ENCODE peak calls at places on chromosomes 13 and 19, in six cellular contexts. S is fibroblast of lung, U is mesenchymal stem cell, A is astrocyte, G is H9, L is H1. P is an unnamed sample.

GRCh38 chr13:19910336-19911072 is 47.1 kb upstream of the ZMYM5 start:
- DNase-seq in S (no peak), U (peak), A (peak), G (no peak), L (no peak), P (peak)

GRCh38 chr13:34591801-34592454 is 350.1 kb upstream of the NBEA start:
- DNase-seq in S (no peak), U (no peak), A (peak), G (no peak), L (no peak), P (no peak)

GRCh38 chr13:106967391-106967790 is 399.5 kb upstream of the ARGLU1 start:
- DNase-seq in S (no peak), U (no peak), A (no peak), G (no peak), L (no peak), P (no peak)

GRCh38 chr13:94431569-94431968 is 47.9 kb downstream of the DCT start:
- DNase-seq in S (peak), U (no peak), A (no peak), G (no peak), L (no peak), P (peak)

GRCh38 chr13:97125810-97126738 is 96.1 kb upstream of the MBNL2 start:
- DNase-seq in S (no peak), U (no peak), A (peak), G (no peak), L (no peak), P (peak)

GRCh38 chr19:47065242-47065641 is 16.8 kb upstream of the TMEM160 start:
- DNase-seq in S (no peak), U (no peak), A (no peak), G (no peak), L (no peak), P (no peak)

GRCh38 chr13:40589285-40590109 is 76.9 kb downstream of the FOXO1 start:
- DNase-seq in S (peak), U (peak), A (peak), G (no peak), L (no peak), P (no peak)

GRCh38 chr13:63840551-63841421 is 2425.1 kb upstream of the PCDH20 start:
- DNase-seq in S (no peak), U (no peak), A (no peak), G (no peak), L (no peak), P (no peak)

GRCh38 chr19:2250765-2251576 is 1.8 kb downstream of the AMH start:
- DNase-seq in S (no peak), U (no peak), A (no peak), G (no peak), L (no peak), P (no peak)

GRCh38 chr19:30358319-30358718 is 13.9 kb upstream of the ZNF536 start:
- DNase-seq in S (no peak), U (no peak), A (no peak), G (no peak), L (no peak), P (no peak)

GRCh38 chr13:79946556-79946955 is 394.4 kb downstream of the SPRY2 start:
- DNase-seq in S (no peak), U (no peak), A (no peak), G (no peak), L (no peak), P (no peak)

GRCh38 chr13:77489566-77490337 is 45.8 kb upstream of the SCEL start:
- DNase-seq in S (no peak), U (no peak), A (no peak), G (no peak), L (no peak), P (no peak)

GRCh38 chr13:79448413-79448812 is 32.5 kb upstream of the NDFIP2 start:
- DNase-seq in S (no peak), U (peak), A (no peak), G (no peak), L (no peak), P (peak)

GRCh38 chr19:8569066-8569761 is 8.0 kb downstream of the MYO1F start:
- DNase-seq in S (peak), U (peak), A (peak), G (no peak), L (no peak), P (peak)

GRCh38 chr19:2150794-2151338 is 500 bp downstream of the AP3D1 start:
- DNase-seq in S (no peak), U (peak), A (no peak), G (no peak), L (no peak), P (no peak)

GRCh38 chr13:112078879-112079526 is 12.1 kb downstream of the SOX1 start:
- DNase-seq in S (no peak), U (no peak), A (no peak), G (peak), L (no peak), P (no peak)

GRCh38 chr19:932647-933552 is 7.1 kb downstream of the ARID3A start:
- DNase-seq in S (peak), U (peak), A (peak), G (peak), L (no peak), P (peak)

GRCh38 chr19:35357867-35358573 is at the start of gene FFAR3:
- DNase-seq in S (peak), U (peak), A (no peak), G (no peak), L (no peak), P (peak)

GRCh38 chr13:47178090-47178950 is 281.5 kb upstream of the HTR2A start:
- DNase-seq in S (peak), U (no peak), A (no peak), G (no peak), L (no peak), P (no peak)

GRCh38 chr19:40444181-40445005 is at the start of gene SERTAD3:
- DNase-seq in S (peak), U (peak), A (peak), G (peak), L (peak), P (peak)

GRCh38 chr13:101053289-101053688 is 363.0 kb downstream of the NALCN start:
- DNase-seq in S (no peak), U (peak), A (no peak), G (no peak), L (no peak), P (no peak)

GRCh38 chr13:35814573-35814972 is 316.6 kb downstream of the DCLK1 start:
- DNase-seq in S (no peak), U (no peak), A (no peak), G (no peak), L (no peak), P (no peak)

GRCh38 chr13:88068975-88069374 is 397.8 kb downstream of the SLITRK5 start:
- DNase-seq in S (no peak), U (no peak), A (no peak), G (peak), L (peak), P (no peak)

GRCh38 chr19:54677217-54677616 is 14.4 kb downstream of the LILRB4 start:
- DNase-seq in S (no peak), U (no peak), A (no peak), G (no peak), L (no peak), P (no peak)

GRCh38 chr13:101730420-101731000 is 278.0 kb downstream of the ITGBL1 start:
- DNase-seq in S (no peak), U (no peak), A (no peak), G (no peak), L (no peak), P (no peak)

GRCh38 chr13:24254151-24254810 is 55.1 kb upstream of the C1QTNF9 start:
- DNase-seq in S (peak), U (peak), A (no peak), G (no peak), L (no peak), P (no peak)

GRCh38 chr19:1296078-1296477 is 10.4 kb downstream of the EFNA2 start:
- DNase-seq in S (no peak), U (no peak), A (no peak), G (no peak), L (no peak), P (no peak)

GRCh38 chr19:2888739-2889224 is 11.9 kb upstream of the ZNF57 start:
- DNase-seq in S (no peak), U (no peak), A (no peak), G (peak), L (no peak), P (no peak)

GRCh38 chr13:31905896-31906295 is 125.7 kb upstream of the FRY start:
- DNase-seq in S (no peak), U (no peak), A (no peak), G (no peak), L (no peak), P (no peak)

GRCh38 chr19:51507640-51508058 is 6.0 kb upstream of the SIGLEC12 start:
- DNase-seq in S (no peak), U (no peak), A (no peak), G (no peak), L (no peak), P (no peak)
- H3K9ac ChIP-seq in S (no peak), U (no peak), A (no peak), G (no peak), L (no peak), P (no peak)

DNA sequence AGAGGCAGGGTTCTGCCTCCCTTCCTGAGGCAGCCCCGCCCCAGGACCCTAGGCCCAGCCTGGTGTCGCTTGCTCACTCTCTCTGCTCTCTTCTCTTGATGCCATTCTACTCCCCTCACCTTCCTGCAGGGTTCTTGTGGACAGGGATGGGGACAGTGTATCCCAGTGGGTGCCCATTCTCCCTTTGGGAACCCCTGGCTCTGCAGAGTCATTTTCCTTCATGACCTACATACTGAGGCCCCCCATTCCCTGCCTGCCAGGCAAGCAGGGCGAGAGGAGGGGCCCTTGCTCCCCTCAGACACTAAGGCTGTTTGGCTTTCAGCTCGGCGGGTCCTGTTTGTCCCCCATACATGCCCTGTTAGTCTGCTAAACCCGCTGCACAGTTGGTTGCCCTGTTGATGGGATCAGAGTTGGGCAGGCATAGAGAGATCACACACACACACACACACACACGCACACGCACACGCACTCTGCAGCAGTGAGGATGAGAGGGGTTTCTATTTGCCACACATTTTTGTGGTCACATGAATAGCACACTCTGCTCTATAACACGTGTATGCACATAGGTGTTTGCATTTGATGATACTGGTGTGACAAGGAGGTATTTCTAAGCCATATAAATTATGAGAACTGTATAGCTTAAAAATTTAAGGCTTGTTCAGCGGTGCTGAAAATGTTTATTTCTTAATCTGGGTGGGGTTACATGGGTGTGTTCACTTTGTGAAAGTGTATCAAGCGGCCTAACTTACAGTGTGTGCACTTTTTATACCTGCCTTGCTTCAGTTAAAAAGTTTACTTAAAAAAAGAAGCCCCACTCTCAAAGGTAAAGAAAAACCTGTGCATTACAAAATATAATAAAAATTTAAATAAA is 20.3 kb downstream of the NFIX start:
- DNase-seq in S (peak), U (no peak), A (peak), G (peak), L (no peak), P (peak)
- H3K9ac ChIP-seq in S (peak), U (peak), A (peak), G (no peak), L (no peak), P (no peak)

GRCh38 chr19:17125728-17126677 is 50.4 kb downstream of the MYO9B start:
- DNase-seq in S (peak), U (peak), A (no peak), G (no peak), L (no peak), P (peak)
- H3K9ac ChIP-seq in S (peak), U (peak), A (peak), G (no peak), L (no peak), P (no peak)

GRCh38 chr13:39378293-39378692 is 224.7 kb downstream of the LHFPL6 start:
- DNase-seq in S (no peak), U (no peak), A (no peak), G (no peak), L (no peak), P (no peak)
- H3K9ac ChIP-seq in S (no peak), U (no peak), A (no peak), G (no peak), L (no peak), P (no peak)

DNA sequence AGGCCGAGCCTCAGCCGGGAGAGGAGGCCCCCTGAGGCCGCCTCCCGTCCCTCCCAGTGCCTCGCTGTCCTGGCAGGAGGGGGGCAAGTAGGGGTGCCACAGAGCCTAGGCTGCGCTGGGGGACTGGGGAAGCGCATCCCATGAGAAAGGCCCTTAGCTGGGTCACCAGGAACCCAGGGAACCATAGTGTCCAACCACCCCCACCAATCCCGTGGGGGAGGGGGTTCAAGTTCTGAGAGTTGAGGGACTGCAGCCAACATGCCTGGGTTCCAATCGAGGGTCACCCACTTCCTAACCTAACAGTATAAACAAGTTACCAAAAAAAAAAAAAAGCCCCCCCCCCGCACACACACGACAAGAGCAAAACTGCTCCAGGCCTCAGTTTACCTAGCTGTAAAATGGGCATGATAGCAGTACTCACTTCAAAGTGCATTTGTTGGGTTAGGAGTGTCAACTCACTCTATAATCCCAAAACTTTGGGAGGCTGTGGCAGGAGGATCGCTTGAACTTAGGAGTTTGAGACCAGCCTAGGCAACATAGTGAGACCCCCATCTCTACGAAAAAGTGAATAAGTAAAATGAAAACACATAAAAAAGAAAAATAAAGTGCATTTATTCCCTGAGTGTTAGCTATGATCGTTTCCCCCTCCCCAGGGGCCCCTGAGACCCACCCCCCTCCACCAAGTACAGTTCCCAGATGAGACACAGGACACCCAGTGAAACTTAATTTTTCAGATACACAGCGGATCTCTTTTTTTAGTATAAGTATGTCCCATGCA is 28.8 kb upstream of the NANOS3 start:
- DNase-seq in S (no peak), U (no peak), A (no peak), G (no peak), L (no peak), P (no peak)
- H3K9ac ChIP-seq in S (peak), U (peak), A (peak), G (no peak), L (peak), P (peak)